ENCODE peak calls at places on chromosomes 11 and 22, in ten cellular contexts. P is IMR-90, I is body of pancreas, C is AG10803, Y is BJ, J is cardiac muscle cell, V is choroid plexus epithelial cell, Q is keratinocyte, R is lower lobe of right lung, B is testis. T is an unnamed sample.

GRCh38 chr11:72773291-72773690 is 20.6 kb downstream of the STARD10 start:
- DNase-seq in P (peak; percentile 93), I (peak; percentile 70), C (peak; percentile 86), Y (no peak), J (no peak), V (peak; percentile 94), Q (no peak), R (no peak), B (peak; percentile 42), T (peak; percentile 69)

GRCh38 chr11:87215236-87215635 is 177.5 kb downstream of the TMEM135 start:
- DNase-seq in P (peak; percentile 6), I (no peak), C (no peak), Y (no peak), J (no peak), V (no peak), Q (no peak), R (no peak), B (no peak), T (no peak)

GRCh38 chr11:34030386-34030785 is 21.1 kb upstream of the CAPRIN1 start:
- DNase-seq in P (no peak), I (no peak), C (no peak), Y (no peak), J (no peak), V (no peak), Q (peak; percentile 87), R (no peak), B (no peak), T (no peak)

GRCh38 chr11:117457031-117457785 is 129.6 kb downstream of the CEP164 start:
- DNase-seq in P (no peak), I (peak; percentile 53), C (no peak), Y (no peak), J (no peak), V (no peak), Q (no peak), R (no peak), B (no peak), T (no peak)

GRCh38 chr22:42959472-42960145 is 55.3 kb downstream of the PACSIN2 start:
- DNase-seq in P (peak; percentile 88), I (peak; percentile 87), C (peak; percentile 43), Y (no peak), J (peak; percentile 76), V (peak; percentile 98), Q (no peak), R (no peak), B (no peak), T (no peak)

GRCh38 chr11:87005569-87005921 is 32.2 kb upstream of the TMEM135 start:
- DNase-seq in P (no peak), I (no peak), C (no peak), Y (no peak), J (no peak), V (no peak), Q (no peak), R (no peak), B (no peak), T (no peak)

GRCh38 chr22:50316114-50317065 is 8.9 kb upstream of the PLXNB2 start:
- DNase-seq in P (no peak), I (no peak), C (no peak), Y (no peak), J (no peak), V (no peak), Q (no peak), R (no peak), B (no peak), T (no peak)

GRCh38 chr22:23183107-23183698 is 2.9 kb downstream of the BCR start:
- DNase-seq in P (peak; percentile 66), I (peak; percentile 74), C (peak; percentile 66), Y (no peak), J (peak; percentile 86), V (peak; percentile 76), Q (no peak), R (peak; percentile 71), B (peak; percentile 81), T (no peak)

GRCh38 chr11:34029176-34029575 is 22.4 kb upstream of the CAPRIN1 start:
- DNase-seq in P (no peak), I (no peak), C (no peak), Y (no peak), J (no peak), V (no peak), Q (no peak), R (no peak), B (no peak), T (no peak)

GRCh38 chr11:65356394-65356972 is 1.9 kb downstream of the TIGD3 start:
- DNase-seq in P (no peak), I (no peak), C (no peak), Y (no peak), J (no peak), V (no peak), Q (no peak), R (no peak), B (no peak), T (no peak)

GRCh38 chr11:10866893-10867331 is 9.1 kb upstream of the ZBED5 start:
- DNase-seq in P (peak; percentile 87), I (no peak), C (peak; percentile 64), Y (no peak), J (peak; percentile 20), V (peak; percentile 73), Q (no peak), R (no peak), B (no peak), T (no peak)

GRCh38 chr11:73759520-73760065 is 1.3 kb downstream of the RAB6A start:
- DNase-seq in P (peak; percentile 23), I (no peak), C (peak; percentile 44), Y (no peak), J (no peak), V (peak; percentile 50), Q (no peak), R (no peak), B (no peak), T (no peak)

GRCh38 chr11:118241191-118242098 is 10.7 kb downstream of the MPZL3 start:
- DNase-seq in P (no peak), I (peak; percentile 40), C (no peak), Y (no peak), J (no peak), V (no peak), Q (peak; percentile 35), R (peak; percentile 52), B (no peak), T (no peak)

GRCh38 chr22:36771376-36772063 is 4.4 kb downstream of the IFT27 start:
- DNase-seq in P (no peak), I (no peak), C (no peak), Y (no peak), J (no peak), V (no peak), Q (no peak), R (no peak), B (no peak), T (no peak)

GRCh38 chr22:17921871-17922821 is 102.2 kb downstream of the MICAL3 start:
- DNase-seq in P (no peak), I (no peak), C (no peak), Y (no peak), J (peak; percentile 89), V (no peak), Q (peak; percentile 59), R (no peak), B (no peak), T (no peak)

DNA sequence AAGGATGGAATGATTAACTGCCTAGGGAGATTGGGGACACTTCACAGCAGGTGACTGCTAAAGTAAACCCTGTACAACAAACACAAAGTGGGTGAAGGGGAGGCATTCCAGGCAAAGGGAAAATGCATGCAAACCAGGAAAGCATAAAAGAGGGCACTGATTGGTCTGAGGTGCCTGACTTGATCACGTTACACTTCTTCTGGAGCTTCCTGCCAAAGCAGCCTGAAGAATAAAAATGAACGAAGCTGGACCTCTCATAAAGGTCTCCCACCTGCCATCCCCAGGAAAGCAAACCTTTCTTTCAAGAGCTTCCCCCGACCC is 46.7 kb upstream of the SCUBE2 start:
- DNase-seq in P (no peak), I (no peak), C (no peak), Y (no peak), J (no peak), V (no peak), Q (no peak), R (no peak), B (no peak), T (no peak)
- TF ChIP-seq CTCF in P (no peak), I (no peak), C (no peak), Y (no peak), J (no peak), V (no peak), Q (no peak), R (no peak), B (no peak), T (no peak)

GRCh38 chr11:6610591-6610990 is 1.4 kb downstream of the TAF10 start:
- DNase-seq in P (no peak), I (no peak), C (no peak), Y (no peak), J (no peak), V (no peak), Q (no peak), R (peak; percentile 46), B (no peak), T (no peak)
- H3K4me3 ChIP-seq in P (no peak overlapping the region), I (no peak overlapping the region), C (peak overlapping the region; percentile 76), Y (no peak overlapping the region), J (no peak overlapping the region), V (no peak overlapping the region), Q (peak overlapping the region; percentile 83), R (peak overlapping the region; percentile 81), B (no peak overlapping the region), T (peak overlapping the region; percentile 72)

GRCh38 chr22:29315286-29316195 is at the start of gene RASL10A:
- DNase-seq in P (no peak), I (no peak), C (no peak), Y (no peak), J (peak; percentile 58), V (no peak), Q (no peak), R (peak; percentile 45), B (no peak), T (no peak)

GRCh38 chr22:29325356-29325755 is 9.9 kb upstream of the RASL10A start:
- DNase-seq in P (no peak), I (no peak), C (no peak), Y (no peak), J (no peak), V (no peak), Q (no peak), R (no peak), B (no peak), T (no peak)

GRCh38 chr22:29319072-29319471 is 3.6 kb upstream of the RASL10A start:
- DNase-seq in P (no peak), I (no peak), C (no peak), Y (no peak), J (no peak), V (no peak), Q (no peak), R (no peak), B (no peak), T (no peak)

GRCh38 chr22:29316429-29316828 is 932 bp upstream of the RASL10A start:
- DNase-seq in P (no peak), I (no peak), C (no peak), Y (no peak), J (no peak), V (no peak), Q (no peak), R (peak; percentile 28), B (no peak), T (no peak)

GRCh38 chr22:29320546-29320945 is 5.0 kb upstream of the RASL10A start:
- DNase-seq in P (no peak), I (no peak), C (no peak), Y (no peak), J (no peak), V (no peak), Q (no peak), R (no peak), B (no peak), T (no peak)
- TF ChIP-seq CTCF in P (peak; percentile 22), I (no peak), C (peak; percentile 11), Y (peak; percentile 22), J (peak; percentile 9), V (peak; percentile 49), Q (no peak), R (no peak), B (no peak), T (no peak)

GRCh38 chr11:27456140-27456801 is 16.3 kb downstream of the LGR4 start:
- DNase-seq in P (peak; percentile 50), I (no peak), C (peak; percentile 51), Y (peak; percentile 29), J (no peak), V (peak; percentile 45), Q (no peak), R (no peak), B (no peak), T (no peak)
- H3K4me3 ChIP-seq in P (no peak overlapping the region), I (no peak overlapping the region), C (peak overlapping the region; percentile 4), Y (no peak overlapping the region), J (no peak overlapping the region), V (no peak overlapping the region), Q (no peak overlapping the region), R (no peak overlapping the region), B (no peak overlapping the region), T (no peak overlapping the region)

T was measured in AG04449.